ENCODE peak calls at places on chromosome 19, in six cellular contexts. J, Q, P, S, V and E are unnamed samples. For H3K27me3, the result is how much of the 10 kb centered on the place peaks cover.

GRCh38 chr19:14416743-14417214 is 2.4 kb downstream of the DDX39A start:
- DNase-seq in J (no peak), Q (no peak), P (no peak), S (no peak), V (no peak), E (no peak)

GRCh38 chr19:44212865-44213346 is 574 bp downstream of the ZNF227 start:
- DNase-seq in J (no peak), Q (no peak), P (peak), S (no peak), V (peak), E (peak)

GRCh38 chr19:45164577-45165335 is 4.0 kb upstream of the NKPD1 start:
- DNase-seq in J (peak), Q (peak), P (peak), S (peak), V (peak), E (peak)

GRCh38 chr19:10503002-10503789 is at the start of gene KEAP1:
- DNase-seq in J (peak), Q (no peak), P (peak), S (peak), V (peak), E (peak)

GRCh38 chr19:4064551-4065260 is 2.0 kb downstream of the ZBTB7A start:
- DNase-seq in J (peak), Q (peak), P (peak), S (peak), V (peak), E (peak)

GRCh38 chr19:40584007-40584406 is 7.3 kb downstream of the SHKBP1 start:
- DNase-seq in J (no peak), Q (no peak), P (no peak), S (no peak), V (no peak), E (no peak)

GRCh38 chr19:46351241-46352041 is 4.6 kb downstream of the PPP5C start:
- DNase-seq in J (peak), Q (no peak), P (peak), S (peak), V (no peak), E (no peak)

GRCh38 chr19:14366529-14366928 is 14.7 kb upstream of the ADGRE5 start:
- DNase-seq in J (peak), Q (peak), P (peak), S (peak), V (peak), E (peak)

GRCh38 chr19:44960906-44961734 is 5.9 kb downstream of the CLPTM1 start:
- DNase-seq in J (no peak), Q (no peak), P (no peak), S (no peak), V (no peak), E (no peak)

GRCh38 chr19:39154626-39155100 is 29.1 kb downstream of the PAK4 start:
- DNase-seq in J (no peak), Q (no peak), P (no peak), S (peak), V (no peak), E (no peak)

GRCh38 chr19:12126707-12127106 is 13.4 kb downstream of the ZNF20 start:
- DNase-seq in J (no peak), Q (peak), P (no peak), S (no peak), V (no peak), E (peak)

GRCh38 chr19:48928164-48929005 is 5.1 kb upstream of the DHDH start:
- DNase-seq in J (no peak), Q (no peak), P (peak), S (no peak), V (no peak), E (no peak)

GRCh38 chr19:39240421-39240820 is 4.4 kb downstream of the IFNL3 start:
- DNase-seq in J (no peak), Q (no peak), P (no peak), S (no peak), V (no peak), E (no peak)

GRCh38 chr19:41699231-41699967 is 9.0 kb upstream of the CEACAM5 start:
- DNase-seq in J (no peak), Q (no peak), P (no peak), S (peak), V (no peak), E (no peak)
- H3K27me3 ChIP-seq in J (under half), Q (under half), P (under half), S (under half), V (half or more), E (under half)

GRCh38 chr19:41959056-41960053 is at the start of gene RABAC1:
- DNase-seq in J (peak), Q (peak), P (peak), S (peak), V (peak), E (peak)
- TF ChIP-seq CTCF in J (no peak), Q (no peak), P (no peak), S (no peak), V (peak), E (peak)

GRCh38 chr19:55173717-55174409 is 6.2 kb downstream of the SYT5 start:
- DNase-seq in J (peak), Q (no peak), P (peak), S (no peak), V (peak), E (peak)

GRCh38 chr19:55171440-55171839 is 5.0 kb upstream of the DNAAF3 start:
- DNase-seq in J (no peak), Q (no peak), P (no peak), S (no peak), V (no peak), E (no peak)

GRCh38 chr19:55174425-55175116 is 5.5 kb downstream of the SYT5 start:
- DNase-seq in J (no peak), Q (no peak), P (no peak), S (no peak), V (no peak), E (no peak)

GRCh38 chr19:55173186-55173716 is 6.8 kb upstream of the DNAAF3 start:
- DNase-seq in J (no peak), Q (no peak), P (no peak), S (no peak), V (no peak), E (no peak)

DNA sequence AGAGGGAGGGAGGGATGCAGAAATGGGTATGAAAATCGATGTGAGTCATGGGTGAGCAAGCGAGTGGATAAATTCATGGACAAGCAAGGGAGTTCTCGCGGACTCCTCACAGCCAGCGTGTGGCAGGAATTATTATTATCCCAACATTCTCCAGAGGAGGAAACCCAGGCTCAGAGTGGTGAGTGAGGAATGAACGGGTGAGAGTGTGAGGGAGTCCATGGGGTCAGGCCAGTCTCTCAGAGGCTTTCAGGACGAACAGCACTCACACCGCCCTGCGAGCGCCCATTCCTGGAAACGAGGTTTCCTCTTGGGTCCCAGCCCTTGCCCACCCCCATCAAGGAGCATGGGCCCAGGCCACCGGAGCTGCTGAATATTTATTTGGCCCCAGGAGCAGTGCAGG is 6.3 kb upstream of the DNAAF3 start:
- DNase-seq in J (no peak), Q (no peak), P (peak), S (no peak), V (no peak), E (no peak)
- H3K27me3 ChIP-seq in J (half or more), Q (half or more), P (under half), S (under half), V (half or more), E (half or more)

GRCh38 chr19:19033426-19034203 is at the start of the genes ARMC6 and SUGP2:
- DNase-seq in J (peak), Q (peak), P (peak), S (peak), V (peak), E (peak)
- TF ChIP-seq CTCF in J (no peak), Q (no peak), P (no peak), S (no peak), V (peak), E (no peak)

DNA sequence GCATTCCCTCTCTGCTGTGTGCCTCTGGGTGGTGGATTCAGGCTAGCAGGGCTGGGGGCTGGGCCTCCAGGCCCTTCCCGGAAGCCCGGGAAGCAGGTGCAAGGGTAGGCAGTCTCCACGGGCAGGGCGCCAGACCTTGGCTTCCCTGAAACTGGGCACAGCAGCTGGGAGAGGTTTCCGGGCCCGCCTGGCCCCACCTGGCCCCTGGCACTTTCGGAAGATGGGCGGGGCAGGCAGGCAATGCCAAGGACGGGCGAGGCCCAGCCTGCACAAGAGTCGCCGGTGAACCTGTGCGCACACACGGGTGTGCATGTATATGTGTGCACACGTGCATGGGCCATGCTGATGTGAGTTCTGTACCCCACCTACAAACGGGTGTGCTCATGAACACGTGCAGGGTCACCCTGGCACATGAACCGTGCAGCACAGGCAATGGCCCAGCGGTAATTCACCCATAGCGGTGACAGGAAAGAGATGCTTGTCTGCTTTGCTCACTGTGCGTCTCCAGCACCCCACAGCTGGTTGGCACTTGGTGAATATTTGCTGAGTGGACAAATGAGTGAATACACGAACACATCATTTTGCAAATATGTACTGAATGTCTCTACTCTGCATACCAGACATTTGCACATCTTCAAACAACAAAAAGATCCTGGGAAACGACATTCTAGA is 15.3 kb downstream of the GADD45B start:
- DNase-seq in J (no peak), Q (no peak), P (peak), S (peak), V (no peak), E (no peak)
- H3K27me3 ChIP-seq in J (under half), Q (under half), P (under half), S (under half), V (under half), E (half or more)

GRCh38 chr19:6751189-6751588 is 11.7 kb downstream of the TRIP10 start:
- DNase-seq in J (no peak), Q (no peak), P (no peak), S (no peak), V (no peak), E (no peak)

GRCh38 chr19:6754653-6755463 is 12.4 kb downstream of the SH2D3A start:
- DNase-seq in J (no peak), Q (no peak), P (no peak), S (no peak), V (no peak), E (no peak)

GRCh38 chr19:6754136-6754535 is 13.1 kb downstream of the SH2D3A start:
- DNase-seq in J (no peak), Q (no peak), P (no peak), S (no peak), V (no peak), E (no peak)

GRCh38 chr19:6752257-6753177 is 13.0 kb downstream of the TRIP10 start:
- DNase-seq in J (no peak), Q (no peak), P (no peak), S (no peak), V (no peak), E (peak)

DNA sequence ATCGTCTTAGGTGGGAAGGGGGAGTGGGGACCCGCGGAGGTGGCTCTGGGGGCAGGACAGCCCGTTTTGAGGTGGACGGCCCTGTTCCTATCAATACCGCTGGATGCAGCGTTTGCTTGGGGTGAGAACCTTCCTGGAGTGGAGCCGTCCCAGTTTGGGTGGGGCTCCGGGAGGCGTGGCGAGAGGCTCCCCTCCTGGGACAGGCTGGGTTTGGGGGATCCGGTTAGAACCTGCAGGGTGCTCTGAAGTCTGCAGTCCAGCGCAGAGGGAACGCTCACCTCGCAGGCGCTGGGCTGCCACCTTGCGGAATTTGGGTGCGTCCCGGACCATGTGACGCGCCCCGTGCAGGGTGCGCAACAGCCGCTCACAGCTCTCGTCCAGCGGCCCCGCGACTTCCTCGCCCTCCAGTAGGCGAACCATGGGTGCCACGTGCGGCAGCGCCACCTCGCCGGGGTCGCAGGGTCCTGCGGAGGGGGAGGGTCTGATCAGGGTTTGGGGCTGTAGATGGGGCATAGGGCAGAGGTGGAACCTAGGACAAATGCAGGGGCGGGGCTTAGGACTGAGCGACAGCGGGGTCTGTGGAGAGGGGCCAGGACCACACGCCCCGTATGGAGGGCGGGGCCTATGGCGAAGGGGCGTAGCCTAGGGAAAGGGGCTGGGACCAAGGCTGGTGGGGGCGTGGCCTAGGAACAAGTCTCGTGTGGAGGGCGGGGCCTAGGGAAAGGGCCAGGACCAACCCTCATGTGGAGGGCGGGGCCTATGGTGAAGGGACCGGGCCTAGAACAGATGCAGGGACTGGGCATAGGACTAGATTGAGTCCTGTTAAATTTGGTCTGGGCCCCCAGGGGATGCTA is 13.8 kb downstream of the SH2D3A start:
- DNase-seq in J (peak), Q (peak), P (peak), S (peak), V (peak), E (peak)
- TF ChIP-seq CTCF in J (peak), Q (peak), P (no peak), S (no peak), V (peak), E (peak)

GRCh38 chr19:36564391-36564790 is 8.7 kb downstream of the ZNF529 start:
- DNase-seq in J (no peak), Q (no peak), P (no peak), S (no peak), V (no peak), E (no peak)
- H3K27me3 ChIP-seq in J (under half), Q (under half), P (under half), S (under half), V (under half), E (under half)